ENCODE peak calls at places on chromosomes 7 and 10, in seven cellular contexts. D is neuronal stem cell, X is NCI-H1436 treated with DMSO at 0.1 percent for 48 hours, G is A549, V is right cardiac atrium, J is frontal cortex, P is H4. A is an unnamed sample.
A peak's percentile ranks its signal among the peaks of the same experiment; 100 is the strongest.

GRCh38 chr10:100687143-100687953 is 58.0 kb upstream of the PAX2 start:
- DNase-seq in D (no peak), P (no peak), J (no peak), G (no peak), X (no peak), V (no peak), A (no peak)

GRCh38 chr7:5172196-5172800 is 17.7 kb upstream of the WIPI2 start:
- DNase-seq in D (no peak), P (no peak), G (no peak), J (no peak), V (no peak), X (no peak), A (no peak)

GRCh38 chr10:72375585-72375984 is 20.9 kb upstream of the DNAJB12 start:
- DNase-seq in G (no peak), P (no peak), V (no peak), X (no peak), D (no peak), J (no peak), A (no peak)

GRCh38 chr10:101986277-101986971 is 69.5 kb downstream of the ARMH3 start:
- DNase-seq in D (no peak), P (no peak), X (no peak), G (no peak), V (peak; percentile 89), J (no peak), A (no peak)

GRCh38 chr7:51102828-51103227 is 213.8 kb downstream of the COBL start:
- DNase-seq in J (no peak), P (no peak), G (no peak), X (no peak), D (no peak), V (no peak), A (no peak)

GRCh38 chr7:66443946-66444345 is 184.7 kb upstream of the KCTD7 start:
- DNase-seq in D (no peak), X (no peak), G (no peak), V (no peak), P (no peak), J (no peak), A (no peak)

GRCh38 chr10:13651969-13652720 is 65.4 kb downstream of the PRPF18 start:
- DNase-seq in P (no peak), J (no peak), D (no peak), X (no peak), G (no peak), V (no peak), A (no peak)

GRCh38 chr7:30968747-30969603 is 5.2 kb downstream of the GHRHR start:
- DNase-seq in D (no peak), J (no peak), P (peak; percentile 13), G (no peak), X (no peak), V (no peak), A (no peak)

GRCh38 chr7:107691713-107692112 is 31.1 kb downstream of the SLC26A4 start:
- DNase-seq in V (no peak), X (no peak), G (no peak), J (no peak), D (no peak), P (no peak), A (no peak)

GRCh38 chr10:104331208-104331838 is 6.9 kb downstream of the ITPRIP start:
- DNase-seq in D (no peak), V (peak; percentile 83), X (no peak), P (peak; percentile 59), J (peak; percentile 27), G (no peak), A (peak; percentile 62)

GRCh38 chr7:1255083-1255816 is 22.6 kb downstream of the UNCX start:
- DNase-seq in P (no peak), J (no peak), X (no peak), G (no peak), V (peak; percentile 28), D (no peak), A (no peak)

GRCh38 chr10:101046332-101047238 is 15.2 kb upstream of the KAZALD1 start:
- DNase-seq in P (no peak), V (no peak), D (no peak), G (no peak), X (no peak), J (no peak), A (no peak)

GRCh38 chr10:93062499-93063216 is 2.1 kb downstream of the CYP26C1 start:
- DNase-seq in J (peak; percentile 49), D (no peak), G (no peak), X (no peak), P (no peak), V (peak; percentile 57), A (no peak)

GRCh38 chr7:90958669-90959068 is 305.6 kb upstream of the FZD1 start:
- DNase-seq in V (no peak), P (no peak), G (no peak), J (no peak), X (no peak), D (no peak), A (no peak)